ENCODE peak calls at places on chromosomes 4 and X, in five cellular contexts. Y is spleen, T is K562, C is adrenal gland, J is cardiac muscle cell. B is an unnamed sample.

GRCh38 chr4:180336494-180337090 is 1906.6 kb upstream of the TENM3 start:
- DNase-seq in J (no peak), C (no peak), T (no peak), Y (no peak), B (no peak)

GRCh38 chrX:287670-288069 is 6.5 kb downstream of the PLCXD1 start:
- DNase-seq in Y (no peak), T (no peak), J (no peak), C (no peak), B (no peak)

GRCh38 chr4:1204286-1204827 is 32.0 kb upstream of the SPON2 start:
- DNase-seq in J (no peak), T (no peak), C (no peak), Y (peak; percentile 71), B (peak; percentile 43)

GRCh38 chrX:44244008-44244407 is 99.5 kb downstream of the EFHC2 start:
- DNase-seq in Y (no peak), T (no peak), J (peak; percentile 49), C (no peak), B (no peak)

GRCh38 chr4:25861951-25862410 is 807 bp downstream of the SEL1L3 start:
- DNase-seq in C (peak; percentile 20), Y (no peak), T (no peak), J (peak; percentile 46), B (no peak)

GRCh38 chr4:186666252-186666651 is 57.4 kb downstream of the FAT1 start:
- DNase-seq in Y (no peak), J (no peak), C (no peak), T (no peak), B (no peak)

GRCh38 chr4:151679247-151679646 is 81.6 kb downstream of the GATB start:
- DNase-seq in Y (no peak), J (no peak), T (no peak), C (no peak), B (no peak)

GRCh38 chrX:138127314-138127713 is 561.4 kb downstream of the ZIC3 start:
- DNase-seq in T (no peak), C (no peak), J (no peak), Y (no peak), B (no peak)

DNA sequence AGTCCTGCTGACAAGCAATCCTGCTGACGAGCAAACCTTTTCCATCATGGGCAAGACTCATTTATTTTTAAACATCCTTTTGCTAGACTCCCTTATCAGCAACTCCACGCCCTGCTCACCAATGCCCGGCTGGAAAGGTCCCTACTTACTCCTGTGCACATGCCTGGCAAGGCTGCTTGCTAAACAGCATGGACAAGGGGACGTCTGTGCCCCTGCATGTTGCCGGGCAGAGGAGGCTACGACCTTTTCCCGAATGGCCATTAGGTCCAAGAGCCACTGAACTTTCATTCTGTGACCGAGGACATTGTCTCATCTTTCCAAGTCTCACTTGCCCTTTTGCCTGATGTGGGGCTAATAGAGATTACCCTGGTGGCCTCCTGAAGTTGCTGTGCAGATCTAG is 98.6 kb downstream of the MGST2 start:
- DNase-seq in C (no peak), T (no peak), Y (no peak), J (no peak), B (no peak)
- H3K4me1 ChIP-seq in C (peaks cover 25% of the 10 kb centered on the region), T (no peaks in the 10 kb centered on the region), Y (peaks cover 58% of the 10 kb centered on the region), J (peaks cover 49% of the 10 kb centered on the region), B (peaks cover 46% of the 10 kb centered on the region)

GRCh38 chrX:111719426-111720210 is 38.6 kb downstream of the ALG13 start:
- DNase-seq in J (peak; percentile 33), C (no peak), Y (no peak), T (no peak), B (no peak)
- TF ChIP-seq CTCF in J (peak; percentile 24), C (peak; percentile 30), Y (no peak), T (no peak), B (peak; percentile 9)

DNA sequence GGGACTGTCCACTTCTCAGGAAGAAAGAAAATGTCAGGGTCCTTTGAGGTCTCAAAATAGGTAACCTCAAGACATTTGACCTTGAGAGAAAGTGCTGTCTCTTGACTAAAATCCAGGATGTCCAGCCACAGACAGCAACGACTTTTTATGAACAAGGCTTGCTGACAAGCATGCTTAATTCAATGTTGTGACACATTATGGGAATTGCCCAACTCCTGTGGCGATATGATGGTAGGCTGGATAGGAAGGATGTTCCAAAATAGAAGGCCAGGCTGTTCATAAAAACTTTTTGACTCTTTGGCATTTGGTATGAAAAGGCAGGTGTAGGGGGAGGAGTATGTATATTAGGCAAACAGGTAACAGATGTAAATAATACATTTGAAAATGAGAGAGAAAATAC is 50.8 kb upstream of the EDNRA start:
- DNase-seq in C (no peak), J (peak; percentile 19), Y (no peak), T (no peak), B (no peak)
- H3K27ac ChIP-seq in C (no peak overlapping the region), J (no peak overlapping the region), Y (no peak overlapping the region), T (no peak overlapping the region), B (no peak overlapping the region)

GRCh38 chrX:115192244-115192700 is 3.1 kb downstream of the RBMXL3 start:
- DNase-seq in T (no peak), C (no peak), J (no peak), Y (no peak), B (no peak)

GRCh38 chrX:115191490-115192243 is 2.5 kb downstream of the RBMXL3 start:
- DNase-seq in Y (no peak), T (no peak), C (no peak), J (no peak), B (no peak)

GRCh38 chrX:115189646-115190635 is 731 bp downstream of the RBMXL3 start:
- DNase-seq in Y (no peak), T (no peak), C (no peak), J (no peak), B (no peak)

GRCh38 chrX:115189110-115189509 is at the start of gene RBMXL3:
- DNase-seq in J (no peak), T (no peak), C (no peak), Y (no peak), B (no peak)

GRCh38 chrX:115190636-115191489 is 1.7 kb downstream of the RBMXL3 start:
- DNase-seq in T (no peak), Y (no peak), J (no peak), C (no peak), B (no peak)
- H3K4me1 ChIP-seq in T (no peaks in the 10 kb centered on the region), Y (no peaks in the 10 kb centered on the region), J (peaks cover 9% of the 10 kb centered on the region), C (no peaks in the 10 kb centered on the region), B (no peaks in the 10 kb centered on the region)

GRCh38 chr4:184099541-184099966 is 118.1 kb downstream of the ENPP6 start:
- DNase-seq in C (no peak), J (no peak), Y (no peak), T (no peak), B (no peak)

GRCh38 chr4:184099033-184099432 is 118.6 kb downstream of the ENPP6 start:
- DNase-seq in Y (no peak), J (no peak), T (no peak), C (no peak), B (no peak)

GRCh38 chr4:184096561-184097239 is 121.0 kb downstream of the ENPP6 start:
- DNase-seq in J (peak; percentile 20), C (no peak), Y (no peak), T (no peak), B (no peak)

GRCh38 chr4:184097815-184098214 is 119.9 kb downstream of the ENPP6 start:
- DNase-seq in J (no peak), T (no peak), C (no peak), Y (no peak), B (no peak)

GRCh38 chr4:184097240-184097619 is 120.4 kb downstream of the ENPP6 start:
- DNase-seq in J (peak; percentile 11), C (peak; percentile 36), T (peak; percentile 41), Y (peak; percentile 89), B (peak; percentile 76)
- TF ChIP-seq CTCF in J (peak; percentile 7), C (no peak), T (peak; percentile 51), Y (peak; percentile 46), B (peak; percentile 43)

GRCh38 chrX:3550871-3551270 is 162.6 kb downstream of the PRKX start:
- DNase-seq in J (no peak), C (no peak), Y (no peak), T (no peak), B (no peak)

GRCh38 chrX:3550160-3550765 is 163.2 kb downstream of the PRKX start:
- DNase-seq in T (peak; percentile 7), Y (no peak), J (peak; percentile 32), C (peak; percentile 22), B (no peak)

GRCh38 chrX:3548743-3549441 is 164.6 kb downstream of the PRKX start:
- DNase-seq in C (peak; percentile 17), J (peak; percentile 86), Y (no peak), T (no peak), B (no peak)

GRCh38 chrX:3545901-3546300 is 167.5 kb downstream of the PRKX start:
- DNase-seq in C (no peak), T (no peak), Y (no peak), J (no peak), B (no peak)

DNA sequence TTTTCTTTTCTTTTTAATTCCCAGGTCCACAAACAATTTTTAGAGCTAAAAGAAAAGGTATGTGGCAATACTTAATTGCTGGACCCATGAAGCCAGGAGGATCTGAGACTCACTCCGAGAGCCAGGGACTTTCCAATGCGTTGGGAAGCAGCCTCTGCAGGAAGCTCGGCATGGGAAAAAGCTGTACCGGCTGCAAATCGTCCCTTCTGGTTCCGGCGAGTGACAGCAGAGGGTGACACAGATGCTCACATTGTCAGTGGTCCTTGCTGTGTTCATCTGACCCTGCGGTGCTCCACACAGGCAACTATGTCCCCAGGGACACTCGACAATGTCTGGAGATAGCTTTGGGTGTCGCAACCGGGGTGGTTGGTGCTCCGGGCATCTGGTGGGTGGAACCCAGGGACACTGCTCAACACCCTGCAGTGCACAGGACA is 164.0 kb downstream of the PRKX start:
- DNase-seq in T (no peak), Y (no peak), C (peak; percentile 40), J (peak; percentile 54), B (no peak)
- H3K27ac ChIP-seq in T (no peak overlapping the region), Y (no peak overlapping the region), C (no peak overlapping the region), J (no peak overlapping the region), B (no peak overlapping the region)

GRCh38 chr4:168882650-168883233 is 127.3 kb downstream of the CBR4 start:
- DNase-seq in C (peak; percentile 36), T (no peak), Y (no peak), J (peak; percentile 67), B (no peak)
- H3K4me1 ChIP-seq in C (peaks cover 56% of the 10 kb centered on the region), T (peaks cover 3% of the 10 kb centered on the region), Y (peaks cover 59% of the 10 kb centered on the region), J (peaks cover 24% of the 10 kb centered on the region), B (peaks cover 38% of the 10 kb centered on the region)

DNA sequence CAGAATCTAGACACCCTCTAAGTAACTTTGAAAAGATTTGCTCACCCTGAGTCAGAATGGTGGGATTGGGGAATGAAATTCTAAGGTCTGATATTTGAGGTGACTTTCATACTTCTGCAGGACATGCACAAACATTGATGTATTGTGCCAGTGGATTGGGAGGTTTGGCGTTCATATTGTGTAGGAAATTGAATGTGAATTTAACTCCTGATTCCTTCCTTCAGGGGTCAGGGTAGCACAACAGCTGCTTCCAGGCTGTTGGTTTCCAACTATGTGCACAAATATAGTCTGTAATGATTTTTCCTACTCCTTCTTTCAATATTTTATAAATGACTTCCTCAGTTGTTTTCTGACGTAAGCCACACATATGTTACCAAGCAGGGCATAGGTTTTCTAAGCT is 3.1 kb downstream of the IL1RAPL1 start:
- DNase-seq in T (no peak), Y (no peak), J (peak; percentile 22), C (no peak), B (no peak)
- TF ChIP-seq CTCF in T (no peak), Y (no peak), J (peak; percentile 17), C (no peak), B (no peak)

GRCh38 chrX:125394449-125394848 is 74.8 kb downstream of the TEX13C start:
- DNase-seq in C (no peak), J (no peak), T (no peak), Y (no peak), B (no peak)
- H3K27ac ChIP-seq in C (no peak overlapping the region), J (no peak overlapping the region), T (no peak overlapping the region), Y (no peak overlapping the region), B (no peak overlapping the region)